ENCODE peak calls at places on chromosome 22, in nine cellular contexts. D is activated CD8-positive, alpha-beta memory T cell treated with anti-CD3 and anti-CD28 coated beads, Interleukin-2, amount 50 U/mL, for 48 hours; F is body of pancreas; W is GF-D8; C is GM12865; B is IMR-90; V is pancreas; X is nucleus accumbens; Q is activated naive CD8-positive, alpha-beta T cell treated with anti-CD3 and anti-CD28 coated beads, Interleukin-2, amount 10 ng/mL, durations not matched to agents 7 days and 5 days. O is an unnamed sample.

GRCh38 chr22:26561756-26562417 is 28.0 kb downstream of the TPST2 start:
- DNase-seq in D (no peak), F (peak), W (no peak), C (no peak), B (no peak), V (peak), X (peak), Q (no peak), O (no peak)

GRCh38 chr22:50581950-50582561 is 593 bp downstream of the CHKB start:
- DNase-seq in D (peak), F (no peak), W (no peak), C (peak), B (no peak), V (no peak), X (peak), Q (no peak), O (no peak)

GRCh38 chr22:44020981-44021380 is 3.1 kb upstream of the PARVB start:
- DNase-seq in D (no peak), F (no peak), W (no peak), C (no peak), B (peak), V (no peak), X (no peak), Q (no peak), O (no peak)

GRCh38 chr22:38262051-38262795 is 10.6 kb downstream of the TMEM184B start:
- DNase-seq in D (peak), F (peak), W (no peak), C (peak), B (no peak), V (peak), X (peak), Q (peak), O (no peak)

GRCh38 chr22:50481045-50481439 is 301 bp upstream of the ADM2 start:
- DNase-seq in D (no peak), F (no peak), W (no peak), C (no peak), B (no peak), V (peak), X (no peak), Q (no peak), O (no peak)

GRCh38 chr22:42330953-42331525 is 60.6 kb upstream of the TCF20 start:
- DNase-seq in D (no peak), F (no peak), W (no peak), C (peak), B (no peak), V (no peak), X (peak), Q (no peak), O (no peak)

GRCh38 chr22:36563444-36563843 is 34.5 kb upstream of the EIF3D start:
- DNase-seq in D (no peak), F (no peak), W (no peak), C (no peak), B (no peak), V (no peak), X (no peak), Q (no peak), O (no peak)

GRCh38 chr22:46593211-46593676 is 26.9 kb upstream of the GRAMD4 start:
- DNase-seq in D (peak), F (no peak), W (peak), C (peak), B (no peak), V (no peak), X (no peak), Q (peak), O (no peak)

GRCh38 chr22:37870273-37870672 is 21.1 kb downstream of the EIF3L start:
- DNase-seq in D (no peak), F (no peak), W (no peak), C (no peak), B (peak), V (no peak), X (no peak), Q (no peak), O (no peak)

GRCh38 chr22:44460287-44461082 is 37.5 kb downstream of the RTL6 start:
- DNase-seq in D (peak), F (peak), W (no peak), C (no peak), B (no peak), V (no peak), X (no peak), Q (no peak), O (no peak)

O was measured in CMK.